ENCODE peak calls at places on chromosome 6, in nine cellular contexts. V is endothelial cell of umbilical vein; M is fibroblast of lung; R is tibial nerve; Q is lower lobe of right lung; J is NT2/D1; T is effector memory CD4-positive, alpha-beta T cell; N is esophagus squamous epithelium; C is heart right ventricle. G is an unnamed sample. For H3K4me1 and H3K9me3, the result is how much of the 10 kb centered on the place peaks cover.

GRCh38 chr6:157627195-157627966 is 195.7 kb upstream of the SNX9 start:
- DNase-seq in Q (no peak), C (no peak), V (no peak), J (no peak), M (no peak), R (no peak), N (no peak), T (no peak), G (no peak)

GRCh38 chr6:34938268-34938667 is 49.2 kb downstream of the ANKS1A start:
- DNase-seq in R (no peak), V (no peak), M (no peak), Q (no peak), T (no peak), C (no peak), J (no peak), N (no peak), G (no peak)

GRCh38 chr6:50270427-50270826 is 220.7 kb upstream of the DEFB112 start:
- DNase-seq in T (no peak), V (no peak), N (no peak), C (no peak), Q (no peak), J (no peak), R (no peak), M (no peak), G (no peak)

GRCh38 chr6:42960243-42961019 is at the start of gene GNMT:
- DNase-seq in Q (peak), M (peak), V (peak), N (no peak), R (no peak), J (no peak), T (peak), C (peak), G (peak)

GRCh38 chr6:140537834-140538680 is 1163.6 kb upstream of the CITED2 start:
- DNase-seq in R (peak), J (peak), T (no peak), Q (no peak), N (no peak), V (peak), C (no peak), M (peak), G (peak)

GRCh38 chr6:144912474-144912873 is 627.3 kb downstream of the UTRN start:
- DNase-seq in T (no peak), Q (no peak), C (no peak), M (peak), J (no peak), V (peak), R (no peak), N (no peak), G (peak)

GRCh38 chr6:3258720-3259490 is at the start of gene PSMG4:
- DNase-seq in M (peak), Q (peak), J (peak), C (peak), T (peak), V (peak), R (peak), N (peak), G (peak)

GRCh38 chr6:100346828-100347227 is 117.9 kb downstream of the SIM1 start:
- DNase-seq in V (peak), Q (no peak), R (no peak), T (no peak), C (no peak), N (no peak), J (no peak), M (peak), G (peak)

GRCh38 chr6:119444642-119445557 is 95.3 kb upstream of the MAN1A1 start:
- DNase-seq in J (no peak), M (peak), R (no peak), V (no peak), N (no peak), T (no peak), C (no peak), Q (no peak), G (no peak)

GRCh38 chr6:8100159-8100854 is 2.0 kb downstream of the EEF1E1 start:
- DNase-seq in R (no peak), M (no peak), N (no peak), T (no peak), J (no peak), Q (no peak), C (no peak), V (no peak), G (no peak)

DNA sequence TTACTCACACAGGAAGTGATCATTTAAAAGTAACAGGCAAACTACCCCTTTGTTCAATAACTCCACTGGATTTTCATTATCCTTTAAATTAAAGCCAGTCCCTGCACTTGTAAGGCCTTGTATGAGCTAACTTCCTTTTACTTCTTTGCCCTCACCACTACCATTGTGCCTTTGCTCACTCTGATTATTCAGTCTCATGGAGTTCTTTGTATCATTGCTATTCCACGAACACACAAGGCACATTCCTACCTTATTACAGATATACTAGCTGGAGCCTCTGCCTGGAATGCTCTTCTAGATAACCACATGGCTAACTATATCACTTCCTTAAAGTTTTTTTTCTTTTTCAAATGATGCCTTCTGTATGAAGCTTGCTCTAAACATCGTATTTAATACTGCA is 748.6 kb upstream of the HS3ST5 start:
- DNase-seq in Q (no peak), T (no peak), V (no peak), N (no peak), C (no peak), M (peak), J (no peak), R (no peak), G (peak)
- H3K4me1 ChIP-seq in Q (under half), T (under half), V (under half), N (under half), C (under half), M (under half), J (under half), R (under half), G (under half)

DNA sequence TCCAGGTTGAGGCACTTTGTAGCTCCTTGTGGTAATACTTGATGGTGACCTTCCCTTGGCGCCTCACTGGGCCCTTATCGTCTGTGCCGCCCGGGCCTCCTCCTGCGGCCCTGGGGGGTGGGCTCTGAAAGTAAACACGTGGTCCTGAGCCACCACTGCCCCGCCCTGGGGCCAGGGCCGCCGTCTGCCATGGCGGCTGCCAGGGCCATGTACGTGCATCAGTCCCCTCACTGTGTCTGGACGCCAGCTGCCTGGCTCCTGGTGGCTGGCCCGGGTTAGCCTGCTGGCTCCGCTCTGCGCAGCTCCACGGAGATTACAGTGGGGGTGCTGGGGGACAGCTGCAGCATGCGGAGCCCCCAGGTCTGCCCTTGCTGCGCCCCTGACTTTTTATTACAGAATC is 81.8 kb upstream of the CENPW start:
- DNase-seq in M (no peak), C (no peak), N (no peak), J (no peak), V (no peak), T (no peak), Q (no peak), R (no peak), G (no peak)
- H3K9me3 ChIP-seq in M (under half), C (under half), N (under half), J (under half), V (under half), T (under half), Q (under half), R (under half), G (under half)

DNA sequence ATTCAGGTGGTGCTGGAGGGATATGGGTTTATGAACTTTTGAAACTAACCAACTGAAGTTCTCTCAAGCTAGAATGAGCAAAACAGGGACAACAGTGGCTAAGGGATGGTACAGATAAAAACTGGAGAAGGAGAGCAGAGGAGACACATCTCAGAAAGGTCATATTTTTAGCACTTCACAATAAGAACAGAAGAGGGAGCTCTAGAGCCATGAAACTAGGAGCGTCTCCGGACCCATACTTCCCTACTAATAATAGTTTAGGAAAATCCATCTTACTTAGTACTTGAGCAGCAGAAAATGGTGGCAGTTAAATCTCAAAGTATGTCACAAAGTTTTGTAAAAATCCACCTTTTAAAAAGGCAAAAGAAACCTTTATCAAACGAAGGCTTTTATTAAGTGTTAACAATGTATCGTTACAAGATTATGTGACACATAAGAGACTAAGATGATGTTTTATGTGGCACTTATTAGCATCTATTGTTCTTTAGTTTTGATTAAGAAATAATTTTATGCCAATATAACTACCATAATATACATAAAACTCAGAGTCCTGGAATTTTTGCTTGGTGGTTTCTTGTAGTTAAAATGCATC is 278.6 kb downstream of the TBC1D32 start:
- DNase-seq in V (peak), Q (no peak), M (peak), J (peak), T (no peak), R (no peak), N (no peak), C (no peak), G (peak)
- H3K4me1 ChIP-seq in V (under half), Q (under half), M (under half), J (under half), T (under half), R (under half), N (under half), C (under half), G (under half)

GRCh38 chr6:167708501-167709094 is 118.1 kb upstream of the AFDN start:
- DNase-seq in R (no peak), J (no peak), Q (no peak), M (no peak), N (no peak), C (no peak), T (no peak), V (no peak), G (no peak)

GRCh38 chr6:167706313-167707109 is 120.2 kb upstream of the AFDN start:
- DNase-seq in V (no peak), R (no peak), C (no peak), N (no peak), M (no peak), T (peak), J (no peak), Q (no peak), G (no peak)

GRCh38 chr6:167705211-167705750 is 121.4 kb upstream of the AFDN start:
- DNase-seq in C (no peak), T (no peak), J (no peak), N (no peak), R (no peak), Q (no peak), M (no peak), V (no peak), G (no peak)

GRCh38 chr6:167709196-167709595 is 117.5 kb upstream of the AFDN start:
- DNase-seq in Q (no peak), C (no peak), J (no peak), M (no peak), V (no peak), T (no peak), R (no peak), N (no peak), G (no peak)

GRCh38 chr6:167707686-167708500 is 118.8 kb upstream of the AFDN start:
- DNase-seq in V (no peak), R (no peak), C (no peak), N (no peak), Q (no peak), M (no peak), T (no peak), J (no peak), G (no peak)
- H3K9me3 ChIP-seq in V (under half), R (under half), C (under half), N (under half), Q (under half), M (under half), T (under half), J (under half), G (under half)

GRCh38 chr6:131849799-131850198 is 42.0 kb downstream of the ENPP1 start:
- DNase-seq in Q (no peak), V (no peak), N (no peak), M (no peak), C (no peak), J (no peak), R (no peak), T (no peak), G (no peak)
- H3K4me1 ChIP-seq in Q (under half), V (under half), N (under half), M (under half), C (under half), J (under half), R (under half), T (under half), G (under half)

GRCh38 chr6:147299035-147299434 is 94.8 kb downstream of the STXBP5 start:
- DNase-seq in R (no peak), J (no peak), M (no peak), N (no peak), T (no peak), V (no peak), Q (no peak), C (no peak), G (no peak)
- H3K9me3 ChIP-seq in R (under half), J (under half), M (under half), N (under half), T (under half), V (under half), Q (under half), C (under half), G (under half)

GRCh38 chr6:148758492-148758891 is 11.7 kb downstream of the UST start:
- DNase-seq in Q (no peak), J (no peak), R (peak), T (peak), N (peak), M (no peak), V (no peak), C (no peak), G (no peak)
- H3K4me1 ChIP-seq in Q (under half), J (under half), R (half or more), T (under half), N (under half), M (under half), V (under half), C (under half), G (under half)

G was measured in adipocyte.